ENCODE peak calls at places on chromosomes 13 and 19, in six cellular contexts. H, W, P, Y, X and R are unnamed samples.

GRCh38 chr13:76038920-76039716 is 403.0 kb downstream of the LMO7 start:
- DNase-seq in H (no peak), W (no peak), P (no peak), Y (peak; percentile 59), X (peak; percentile 57), R (no peak)

GRCh38 chr19:10111405-10111811 is at the start of gene P2RY11:
- DNase-seq in H (no peak), W (no peak), P (no peak), Y (no peak), X (no peak), R (no peak)

GRCh38 chr13:21048901-21049655 is 12.3 kb downstream of the LATS2 start:
- DNase-seq in H (no peak), W (no peak), P (no peak), Y (peak; percentile 57), X (no peak), R (peak; percentile 50)

GRCh38 chr19:40198272-40198990 is 7.2 kb downstream of the MAP3K10 start:
- DNase-seq in H (no peak), W (no peak), P (no peak), Y (no peak), X (no peak), R (no peak)

GRCh38 chr19:40982594-40983101 is 8.4 kb upstream of the CYP2B6 start:
- DNase-seq in H (no peak), W (peak; percentile 32), P (no peak), Y (peak; percentile 28), X (peak; percentile 86), R (peak; percentile 63)

GRCh38 chr13:99930925-99931324 is 40.6 kb downstream of the ZIC5 start:
- DNase-seq in H (no peak), W (no peak), P (no peak), Y (no peak), X (no peak), R (no peak)

GRCh38 chr19:58317481-58318072 is 9.2 kb upstream of the ZSCAN22 start:
- DNase-seq in H (peak; percentile 48), W (peak; percentile 59), P (peak; percentile 46), Y (peak; percentile 42), X (no peak), R (no peak)

GRCh38 chr13:94209110-94209509 is 270.4 kb downstream of the DCT start:
- DNase-seq in H (no peak), W (no peak), P (peak; percentile 40), Y (no peak), X (no peak), R (no peak)

GRCh38 chr13:105311094-105311493 is 1224.4 kb downstream of the EFNB2 start:
- DNase-seq in H (no peak), W (no peak), P (no peak), Y (no peak), X (no peak), R (no peak)

GRCh38 chr13:99353836-99354235 is 46.6 kb upstream of the GPR183 start:
- DNase-seq in H (no peak), W (peak; percentile 46), P (peak; percentile 65), Y (no peak), X (no peak), R (peak; percentile 26)

GRCh38 chr13:27012482-27013197 is 159.0 kb downstream of the USP12 start:
- DNase-seq in H (no peak), W (peak; percentile 89), P (peak; percentile 92), Y (no peak), X (peak; percentile 3), R (peak; percentile 6)

GRCh38 chr19:39182174-39182505 is 14.6 kb upstream of the NCCRP1 start:
- DNase-seq in H (no peak), W (no peak), P (no peak), Y (no peak), X (no peak), R (no peak)

GRCh38 chr19:11335449-11336146 is 3.9 kb downstream of the RAB3D start:
- DNase-seq in H (no peak), W (no peak), P (no peak), Y (peak; percentile 40), X (no peak), R (no peak)

GRCh38 chr13:94550030-94550738 is 45.8 kb downstream of the TGDS start:
- DNase-seq in H (no peak), W (peak; percentile 52), P (no peak), Y (no peak), X (no peak), R (no peak)

GRCh38 chr19:33638167-33639033 is 16.6 kb downstream of the CHST8 start:
- DNase-seq in H (no peak), W (no peak), P (no peak), Y (no peak), X (peak; percentile 50), R (no peak)

GRCh38 chr13:49760555-49760954 is 31.9 kb downstream of the KPNA3 start:
- DNase-seq in H (no peak), W (no peak), P (no peak), Y (no peak), X (no peak), R (no peak)

GRCh38 chr19:13833330-13834265 is 38.4 kb downstream of the ZSWIM4 start:
- DNase-seq in H (peak; percentile 82), W (peak; percentile 86), P (peak; percentile 93), Y (peak; percentile 94), X (peak; percentile 97), R (no peak)

GRCh38 chr19:47510516-47511127 is 4.2 kb downstream of the NAPA start:
- DNase-seq in H (no peak), W (no peak), P (no peak), Y (no peak), X (no peak), R (no peak)
- H3K4ac ChIP-seq in H (no peak overlapping the region), W (no peak overlapping the region), P (no peak overlapping the region), Y (no peak overlapping the region), X (no peak overlapping the region), R (no peak overlapping the region)

DNA sequence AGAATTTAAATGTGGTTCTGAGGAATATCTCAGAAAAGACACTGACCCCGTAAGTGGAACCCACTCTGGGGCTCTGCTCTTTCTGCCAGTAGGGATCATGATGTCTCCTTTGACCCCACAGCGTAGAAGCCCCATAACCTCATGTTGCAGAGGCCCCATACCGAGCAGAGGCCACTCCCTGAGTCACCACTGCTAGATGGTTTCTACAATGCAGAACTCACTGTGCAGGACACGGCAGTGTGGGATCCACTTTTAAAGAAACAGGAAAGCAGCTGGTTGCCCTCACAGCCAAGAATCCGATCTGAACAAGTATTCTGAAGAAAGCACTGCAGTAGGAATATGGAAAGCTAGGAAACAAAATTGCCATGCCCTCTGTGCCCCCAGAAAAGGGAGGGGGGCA is 4.2 kb downstream of the SLC7A1 start:
- DNase-seq in H (no peak), W (peak; percentile 58), P (peak; percentile 68), Y (no peak), X (no peak), R (no peak)
- H3K4ac ChIP-seq in H (no peak overlapping the region), W (no peak overlapping the region), P (no peak overlapping the region), Y (no peak overlapping the region), X (no peak overlapping the region), R (no peak overlapping the region)

GRCh38 chr19:335486-336066 is 9.0 kb downstream of the MIER2 start:
- DNase-seq in H (no peak), W (no peak), P (no peak), Y (no peak), X (no peak), R (no peak)
- H3K4ac ChIP-seq in H (no peak overlapping the region), W (no peak overlapping the region), P (no peak overlapping the region), Y (no peak overlapping the region), X (no peak overlapping the region), R (no peak overlapping the region)

GRCh38 chr13:102772042-102772425 is 1.6 kb downstream of the TEX30 start:
- DNase-seq in H (no peak), W (no peak), P (no peak), Y (no peak), X (no peak), R (no peak)
- H3K4ac ChIP-seq in H (no peak overlapping the region), W (no peak overlapping the region), P (no peak overlapping the region), Y (no peak overlapping the region), X (no peak overlapping the region), R (no peak overlapping the region)

DNA sequence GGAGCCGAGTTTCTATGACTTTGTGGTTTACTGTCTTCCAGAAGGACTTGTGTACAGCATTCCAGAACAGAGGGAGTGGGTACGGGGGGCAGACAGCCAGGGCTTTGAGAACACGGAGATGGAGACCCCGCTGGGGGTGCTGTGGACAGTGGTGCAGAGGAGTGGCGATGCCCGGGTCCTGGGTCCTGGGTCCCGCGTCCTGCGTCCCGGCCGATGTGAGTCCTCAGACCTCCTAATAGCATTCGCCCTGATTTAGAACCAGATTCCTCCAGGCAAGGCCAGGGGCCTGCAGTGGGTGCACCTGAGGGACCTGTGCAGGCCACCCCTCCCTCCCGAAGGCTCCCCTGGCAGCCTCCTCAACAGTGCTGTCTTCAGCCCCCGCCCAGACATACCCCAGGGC is 97.9 kb downstream of the KDM4B start:
- DNase-seq in H (no peak), W (no peak), P (no peak), Y (no peak), X (no peak), R (no peak)
- H3K4ac ChIP-seq in H (no peak overlapping the region), W (no peak overlapping the region), P (no peak overlapping the region), Y (no peak overlapping the region), X (no peak overlapping the region), R (no peak overlapping the region)

GRCh38 chr13:31159306-31159705 is 2.4 kb downstream of the HSPH1 start:
- DNase-seq in H (no peak), W (peak; percentile 7), P (no peak), Y (no peak), X (no peak), R (no peak)
- H3K4ac ChIP-seq in H (no peak overlapping the region), W (no peak overlapping the region), P (no peak overlapping the region), Y (no peak overlapping the region), X (no peak overlapping the region), R (no peak overlapping the region)

GRCh38 chr19:46112527-46112926 is 12.0 kb downstream of the IGFL3 start:
- DNase-seq in H (no peak), W (no peak), P (no peak), Y (no peak), X (no peak), R (no peak)
- H3K4ac ChIP-seq in H (no peak overlapping the region), W (no peak overlapping the region), P (no peak overlapping the region), Y (no peak overlapping the region), X (no peak overlapping the region), R (no peak overlapping the region)

GRCh38 chr19:15249560-15249874 is 17.3 kb upstream of the EPHX3 start:
- DNase-seq in H (no peak), W (no peak), P (no peak), Y (no peak), X (no peak), R (no peak)
- H3K4ac ChIP-seq in H (no peak overlapping the region), W (peak overlapping the region; percentile 100), P (peak overlapping the region; percentile 14), Y (no peak overlapping the region), X (no peak overlapping the region), R (no peak overlapping the region)

GRCh38 chr19:48471836-48472235 is 2.7 kb downstream of the CYTH2 start:
- DNase-seq in H (no peak), W (no peak), P (no peak), Y (no peak), X (no peak), R (no peak)
- H3K4ac ChIP-seq in H (no peak overlapping the region), W (no peak overlapping the region), P (no peak overlapping the region), Y (no peak overlapping the region), X (no peak overlapping the region), R (no peak overlapping the region)

GRCh38 chr19:5916201-5916708 is 2.2 kb downstream of the CAPS start:
- DNase-seq in H (no peak), W (no peak), P (no peak), Y (no peak), X (no peak), R (no peak)
- H3K4ac ChIP-seq in H (no peak overlapping the region), W (no peak overlapping the region), P (no peak overlapping the region), Y (no peak overlapping the region), X (no peak overlapping the region), R (no peak overlapping the region)